ENCODE peak calls at places on chromosomes 6 and 20, in seven cellular contexts. R, L, V, M, F, U and H are unnamed samples.

GRCh38 chr20:48877299-48877698 is 44.2 kb upstream of the ARFGEF2 start:
- DNase-seq in R (no peak), L (no peak), V (no peak), M (no peak), F (peak; percentile 24), U (peak; percentile 61), H (no peak)

GRCh38 chr6:112367655-112368054 is 20.5 kb downstream of the RFPL4B start:
- DNase-seq in R (no peak), L (no peak), V (no peak), M (no peak), F (no peak), U (no peak), H (no peak)

GRCh38 chr6:162443101-162443500 is 284.5 kb downstream of the PRKN start:
- DNase-seq in R (no peak), L (no peak), V (peak; percentile 62), M (peak; percentile 88), F (no peak), U (no peak), H (no peak)

GRCh38 chr20:46870041-46870440 is 24.6 kb upstream of the EYA2 start:
- DNase-seq in R (no peak), L (no peak), V (no peak), M (no peak), F (no peak), U (no peak), H (no peak)

GRCh38 chr20:62795023-62795761 is 1.1 kb upstream of the MRGBP start:
- DNase-seq in R (peak; percentile 64), L (peak; percentile 48), V (no peak), M (peak; percentile 60), F (peak; percentile 58), U (peak; percentile 63), H (peak; percentile 81)

GRCh38 chr20:62894261-62894660 is 32.0 kb downstream of the DIDO1 start:
- DNase-seq in R (no peak), L (no peak), V (no peak), M (no peak), F (no peak), U (no peak), H (no peak)

GRCh38 chr6:129440691-129441090 is 269.3 kb downstream of the ARHGAP18 start:
- DNase-seq in R (peak; percentile 30), L (peak; percentile 30), V (no peak), M (no peak), F (no peak), U (no peak), H (no peak)

GRCh38 chr6:135537782-135538301 is 40.3 kb upstream of the AHI1 start:
- DNase-seq in R (no peak), L (peak; percentile 83), V (no peak), M (no peak), F (peak; percentile 20), U (no peak), H (no peak)

GRCh38 chr6:89793586-89793985 is 26.0 kb downstream of the MDN1 start:
- DNase-seq in R (peak; percentile 82), L (no peak), V (no peak), M (no peak), F (no peak), U (no peak), H (no peak)

GRCh38 chr20:8909596-8909995 is 159.3 kb upstream of the PLCB4 start:
- DNase-seq in R (no peak), L (no peak), V (no peak), M (no peak), F (no peak), U (no peak), H (no peak)

GRCh38 chr6:7241709-7242645 is 71.0 kb downstream of the SSR1 start:
- DNase-seq in R (peak; percentile 13), L (peak; percentile 48), V (peak; percentile 70), M (peak; percentile 80), F (no peak), U (no peak), H (no peak)

GRCh38 chr6:44301782-44302564 is 11.2 kb downstream of the AARS2 start:
- DNase-seq in R (no peak), L (no peak), V (no peak), M (no peak), F (no peak), U (no peak), H (no peak)

GRCh38 chr20:32474967-32475819 is 109.9 kb downstream of the NOL4L start:
- DNase-seq in R (peak; percentile 95), L (peak; percentile 97), V (peak; percentile 90), M (peak; percentile 79), F (no peak), U (peak; percentile 95), H (peak; percentile 98)

GRCh38 chr6:40492126-40492525 is 95.0 kb downstream of the LRFN2 start:
- DNase-seq in R (no peak), L (no peak), V (no peak), M (no peak), F (no peak), U (no peak), H (no peak)

GRCh38 chr20:37734228-37734980 is 40.6 kb downstream of the CTNNBL1 start:
- DNase-seq in R (no peak), L (peak; percentile 48), V (no peak), M (no peak), F (no peak), U (no peak), H (no peak)

GRCh38 chr6:1623769-1624070 is 14.0 kb downstream of the FOXC1 start:
- DNase-seq in R (no peak), L (no peak), V (peak; percentile 7), M (no peak), F (no peak), U (no peak), H (no peak)

GRCh38 chr6:38933426-38933825 is 115.2 kb upstream of the GLP1R start:
- DNase-seq in R (no peak), L (peak; percentile 13), V (no peak), M (no peak), F (no peak), U (no peak), H (no peak)

GRCh38 chr20:48773837-48774418 is 53.9 kb downstream of the PREX1 start:
- DNase-seq in R (peak; percentile 39), L (no peak), V (no peak), M (no peak), F (no peak), U (no peak), H (no peak)

GRCh38 chr6:95091823-95092436 is 485.4 kb upstream of the MANEA start:
- DNase-seq in R (no peak), L (peak; percentile 87), V (no peak), M (no peak), F (no peak), U (no peak), H (no peak)

GRCh38 chr20:61803903-61804804 is 261.5 kb downstream of the TAF4 start:
- DNase-seq in R (no peak), L (no peak), V (no peak), M (no peak), F (no peak), U (peak; percentile 45), H (no peak)

GRCh38 chr6:90110971-90111370 is 185.7 kb downstream of the BACH2 start:
- DNase-seq in R (no peak), L (no peak), V (no peak), M (no peak), F (peak; percentile 77), U (no peak), H (no peak)

GRCh38 chr6:106981901-106982300 is 7.4 kb upstream of the CD24 start:
- DNase-seq in R (no peak), L (no peak), V (no peak), M (no peak), F (no peak), U (no peak), H (no peak)

GRCh38 chr6:150516199-150516598 is 83.5 kb upstream of the PLEKHG1 start:
- DNase-seq in R (no peak), L (no peak), V (no peak), M (no peak), F (no peak), U (no peak), H (no peak)
- H3K27ac ChIP-seq in R (no peak overlapping the region), L (no peak overlapping the region), V (no peak overlapping the region), M (no peak overlapping the region), F (no peak overlapping the region), U (no peak overlapping the region), H (no peak overlapping the region)

GRCh38 chr20:44115181-44115580 is 71.8 kb downstream of the JPH2 start:
- DNase-seq in R (no peak), L (no peak), V (no peak), M (no peak), F (no peak), U (no peak), H (no peak)

GRCh38 chr20:44114755-44115044 is 72.3 kb downstream of the JPH2 start:
- DNase-seq in R (no peak), L (no peak), V (no peak), M (no peak), F (no peak), U (no peak), H (no peak)

GRCh38 chr20:44112889-44113641 is 73.9 kb downstream of the JPH2 start:
- DNase-seq in R (no peak), L (no peak), V (no peak), M (no peak), F (no peak), U (no peak), H (no peak)

GRCh38 chr20:44112456-44112855 is 74.5 kb downstream of the JPH2 start:
- DNase-seq in R (no peak), L (no peak), V (no peak), M (no peak), F (no peak), U (no peak), H (no peak)

DNA sequence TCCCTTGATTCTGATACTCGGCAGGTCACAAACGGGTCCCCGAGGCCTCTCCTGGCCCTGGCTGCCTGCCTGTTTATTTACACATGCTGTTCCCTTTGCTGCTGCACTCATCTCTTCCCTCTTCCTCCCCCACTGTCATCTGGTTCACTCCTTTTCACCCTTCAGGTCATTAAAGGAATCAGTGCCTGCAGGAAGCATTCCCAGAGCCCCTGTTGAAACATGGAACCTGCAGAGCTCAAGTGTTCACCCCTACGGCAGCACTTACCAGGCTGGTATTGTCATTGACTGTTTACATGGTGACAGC is 73.4 kb downstream of the JPH2 start:
- DNase-seq in R (no peak), L (no peak), V (no peak), M (no peak), F (no peak), U (no peak), H (no peak)
- H3K4me1 ChIP-seq in R (peaks cover 15% of the 10 kb centered on the region), L (no peaks in the 10 kb centered on the region), V (peaks cover 6% of the 10 kb centered on the region), M (no peaks in the 10 kb centered on the region), F (no peaks in the 10 kb centered on the region), U (no peaks in the 10 kb centered on the region), H (no peaks in the 10 kb centered on the region)

DNA sequence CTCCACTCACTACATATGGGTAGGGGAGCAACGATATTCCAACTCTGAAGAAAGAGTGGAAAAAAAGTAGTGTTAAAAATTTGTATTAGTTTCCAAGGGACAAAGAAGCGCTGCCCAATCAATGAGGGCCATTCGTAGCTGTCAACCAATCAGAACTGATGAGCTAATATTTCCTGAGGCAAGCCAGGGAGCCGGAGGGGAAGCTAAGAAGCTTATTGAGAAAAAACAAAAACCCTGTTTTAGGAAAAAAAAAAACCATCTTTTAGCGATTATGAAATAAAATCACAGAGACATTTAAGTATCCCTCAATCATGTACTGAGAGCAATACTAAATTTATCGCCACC is 59.5 kb downstream of the TRIM38 start:
- DNase-seq in R (peak; percentile 56), L (peak; percentile 90), V (peak; percentile 60), M (peak; percentile 74), F (no peak), U (peak; percentile 90), H (peak; percentile 61)
- H3K4me3 ChIP-seq in R (peak overlapping the region; percentile 78), L (peak overlapping the region; percentile 52), V (peak overlapping the region; percentile 57), M (peak overlapping the region; percentile 69), F (peak overlapping the region; percentile 93), U (peak overlapping the region; percentile 82), H (peak overlapping the region; percentile 49)

GRCh38 chr6:13013681-13014550 is 297.3 kb downstream of the PHACTR1 start:
- DNase-seq in R (peak; percentile 28), L (peak; percentile 2), V (no peak), M (peak; percentile 41), F (no peak), U (no peak), H (peak; percentile 61)
- H3K27ac ChIP-seq in R (peak overlapping the region; percentile 50), L (no peak overlapping the region), V (no peak overlapping the region), M (peak overlapping the region; percentile 88), F (no peak overlapping the region), U (no peak overlapping the region), H (no peak overlapping the region)